ENCODE peak calls at places on chromosomes 11 and 22, in four cellular contexts. One of them, this sample, is unnamed.
A peak's percentile ranks its signal among the peaks of the same experiment; 100 is the strongest.

GRCh38 chr22:32950366-32950765 is 107.8 kb downstream of the SYN3 start:
- DNase-seq in fibroblast of mammary gland: no peak
- DNase-seq in T-cell: no peak
- DNase-seq in HT1080: no peak
- DNase-seq in this sample: no peak

GRCh38 chr22:50176850-50177536 is 6.5 kb downstream of the PANX2 start:
- DNase-seq in HT1080: no peak
- DNase-seq in T-cell: no peak
- DNase-seq in fibroblast of mammary gland: no peak
- DNase-seq in this sample: no peak

GRCh38 chr11:66845876-66846212 is 2.6 kb downstream of the RCE1 start:
- DNase-seq in T-cell: no peak
- DNase-seq in HT1080: no peak
- DNase-seq in fibroblast of mammary gland: no peak
- DNase-seq in this sample: no peak

GRCh38 chr22:49997932-49998717 is 14.4 kb downstream of the IL17REL start:
- DNase-seq in fibroblast of mammary gland: no peak
- DNase-seq in T-cell: no peak
- DNase-seq in HT1080: no peak
- DNase-seq in this sample: no peak

GRCh38 chr22:17867160-17867785 is 93.0 kb upstream of the BID start:
- DNase-seq in T-cell: no peak
- DNase-seq in fibroblast of mammary gland: no peak
- DNase-seq in HT1080: no peak
- DNase-seq in this sample: peak; percentile 86

GRCh38 chr11:93403930-93404329 is 73.4 kb downstream of the DEUP1 start:
- DNase-seq in T-cell: no peak
- DNase-seq in fibroblast of mammary gland: no peak
- DNase-seq in HT1080: no peak
- DNase-seq in this sample: no peak

GRCh38 chr11:43797337-43797736 is 83.3 kb upstream of the ALKBH3 start:
- DNase-seq in HT1080: no peak
- DNase-seq in T-cell: no peak
- DNase-seq in fibroblast of mammary gland: no peak
- DNase-seq in this sample: no peak

GRCh38 chr11:70066628-70067027 is 11.5 kb upstream of the ANO1 start:
- DNase-seq in HT1080: no peak
- DNase-seq in T-cell: no peak
- DNase-seq in fibroblast of mammary gland: no peak
- DNase-seq in this sample: peak; percentile 10

GRCh38 chr11:92596596-92597317 is 372.1 kb downstream of the FAT3 start:
- DNase-seq in T-cell: no peak
- DNase-seq in HT1080: peak; percentile 66
- DNase-seq in fibroblast of mammary gland: no peak
- DNase-seq in this sample: no peak

GRCh38 chr11:15757299-15757698 is 599.0 kb downstream of the SOX6 start:
- DNase-seq in T-cell: no peak
- DNase-seq in fibroblast of mammary gland: no peak
- DNase-seq in HT1080: peak; percentile 5
- DNase-seq in this sample: no peak

GRCh38 chr22:47172771-47173534 is 410.5 kb downstream of the TBC1D22A start:
- DNase-seq in HT1080: no peak
- DNase-seq in fibroblast of mammary gland: no peak
- DNase-seq in T-cell: no peak
- DNase-seq in this sample: no peak

GRCh38 chr11:109862808-109863207 is 230.4 kb upstream of the ZC3H12C start:
- DNase-seq in T-cell: no peak
- DNase-seq in fibroblast of mammary gland: no peak
- DNase-seq in HT1080: no peak
- DNase-seq in this sample: no peak

GRCh38 chr11:42043312-42043711 is 583.9 kb upstream of the LRRC4C start:
- DNase-seq in T-cell: no peak
- DNase-seq in HT1080: peak; percentile 62
- DNase-seq in fibroblast of mammary gland: peak; percentile 31
- DNase-seq in this sample: no peak

GRCh38 chr11:65503923-65504670 is 5.3 kb downstream of the MALAT1 start:
- DNase-seq in T-cell: no peak
- DNase-seq in fibroblast of mammary gland: peak; percentile 55
- DNase-seq in HT1080: peak; percentile 69
- DNase-seq in this sample: no peak

GRCh38 chr22:29204617-29205183 is 996 bp upstream of the EMID1 start:
- DNase-seq in T-cell: no peak
- DNase-seq in fibroblast of mammary gland: no peak
- DNase-seq in HT1080: no peak
- DNase-seq in this sample: no peak

GRCh38 chr11:64580387-64580786 is 10.6 kb upstream of the SLC22A12 start:
- DNase-seq in HT1080: no peak
- DNase-seq in T-cell: no peak
- DNase-seq in fibroblast of mammary gland: peak; percentile 7
- DNase-seq in this sample: no peak

GRCh38 chr11:89458646-89459045 is 32.5 kb downstream of the NOX4 start:
- DNase-seq in HT1080: no peak
- DNase-seq in fibroblast of mammary gland: peak; percentile 5
- DNase-seq in T-cell: no peak
- DNase-seq in this sample: no peak

GRCh38 chr11:59283825-59284772 is 71.4 kb upstream of the MPEG1 start:
- DNase-seq in T-cell: peak; percentile 20
- DNase-seq in HT1080: peak; percentile 34
- DNase-seq in fibroblast of mammary gland: peak; percentile 60
- DNase-seq in this sample: peak; percentile 58

GRCh38 chr11:287821-288327 is 1.1 kb upstream of the PGGHG start:
- DNase-seq in fibroblast of mammary gland: no peak
- DNase-seq in HT1080: no peak
- DNase-seq in T-cell: no peak
- DNase-seq in this sample: no peak

This sample was measured in colonic mucosa.